ENCODE peak calls at places on chromosomes 6 and 20, in eight cellular contexts. U, W, J, Y, R, D, P and L are unnamed samples.

GRCh38 chr6:29603456-29603855 is 18.5 kb downstream of the OR2H2 start:
- DNase-seq in U (no peak), W (no peak), J (no peak), Y (no peak), R (no peak), D (no peak), P (no peak), L (no peak)

GRCh38 chr6:6775074-6775473 is 186.6 kb downstream of the LY86 start:
- DNase-seq in U (no peak), W (no peak), J (no peak), Y (no peak), R (no peak), D (no peak), P (no peak), L (no peak)

GRCh38 chr6:89887452-89888137 is 6.7 kb upstream of the GJA10 start:
- DNase-seq in U (peak), W (peak), J (no peak), Y (no peak), R (no peak), D (no peak), P (no peak), L (no peak)

GRCh38 chr6:7146079-7146828 is 38.5 kb downstream of the RREB1 start:
- DNase-seq in U (peak), W (peak), J (peak), Y (no peak), R (no peak), D (peak), P (no peak), L (peak)

GRCh38 chr6:137363805-137364138 is 130.4 kb downstream of the OLIG3 start:
- DNase-seq in U (peak), W (peak), J (no peak), Y (no peak), R (no peak), D (no peak), P (no peak), L (peak)

GRCh38 chr6:45644720-45645119 is 267.0 kb upstream of the SUPT3H start:
- DNase-seq in U (no peak), W (no peak), J (no peak), Y (no peak), R (no peak), D (no peak), P (no peak), L (no peak)

GRCh38 chr6:167350731-167351655 is 26.1 kb downstream of the TTLL2 start:
- DNase-seq in U (peak), W (peak), J (peak), Y (no peak), R (peak), D (peak), P (peak), L (peak)

GRCh38 chr20:50560867-50561266 is 50.7 kb downstream of the PTPN1 start:
- DNase-seq in U (no peak), W (no peak), J (no peak), Y (no peak), R (no peak), D (no peak), P (no peak), L (no peak)

GRCh38 chr6:137846772-137847313 is 20.2 kb upstream of the TNFAIP3 start:
- DNase-seq in U (no peak), W (no peak), J (no peak), Y (no peak), R (peak), D (peak), P (no peak), L (no peak)

GRCh38 chr6:26025894-26026832 is 61.1 kb upstream of the HFE start:
- DNase-seq in U (peak), W (peak), J (peak), Y (peak), R (peak), D (peak), P (peak), L (peak)

GRCh38 chr6:151095538-151096254 is 144.1 kb upstream of the AKAP12 start:
- DNase-seq in U (no peak), W (no peak), J (no peak), Y (no peak), R (no peak), D (no peak), P (no peak), L (no peak)

GRCh38 chr6:120826253-120826652 is 508.0 kb downstream of the TBC1D32 start:
- DNase-seq in U (peak), W (no peak), J (no peak), Y (no peak), R (no peak), D (no peak), P (no peak), L (no peak)

GRCh38 chr6:125904871-125905270 is 51.7 kb upstream of the HINT3 start:
- DNase-seq in U (peak), W (peak), J (peak), Y (no peak), R (no peak), D (no peak), P (no peak), L (peak)

GRCh38 chr20:58519940-58520712 is 4.9 kb upstream of the APCDD1L start:
- DNase-seq in U (no peak), W (no peak), J (no peak), Y (no peak), R (no peak), D (no peak), P (no peak), L (no peak)

GRCh38 chr20:63860325-63861051 is 810 bp upstream of the ABHD16B start:
- DNase-seq in U (no peak), W (no peak), J (no peak), Y (no peak), R (no peak), D (no peak), P (no peak), L (no peak)

GRCh38 chr6:11251553-11252358 is 19.3 kb upstream of the NEDD9 start:
- DNase-seq in U (peak), W (peak), J (peak), Y (peak), R (no peak), D (no peak), P (no peak), L (peak)

GRCh38 chr6:119319694-119320093 is 29.9 kb downstream of the MAN1A1 start:
- DNase-seq in U (no peak), W (no peak), J (no peak), Y (no peak), R (no peak), D (no peak), P (no peak), L (no peak)

GRCh38 chr6:40389176-40389767 is 197.9 kb downstream of the LRFN2 start:
- DNase-seq in U (no peak), W (no peak), J (no peak), Y (no peak), R (no peak), D (no peak), P (no peak), L (no peak)

GRCh38 chr6:44270526-44271405 is 516 bp downstream of the TMEM151B start:
- DNase-seq in U (no peak), W (no peak), J (no peak), Y (no peak), R (no peak), D (peak), P (no peak), L (no peak)

GRCh38 chr6:51814418-51814817 is 273.0 kb downstream of the PKHD1 start:
- DNase-seq in U (no peak), W (no peak), J (no peak), Y (no peak), R (no peak), D (no peak), P (no peak), L (no peak)

DNA sequence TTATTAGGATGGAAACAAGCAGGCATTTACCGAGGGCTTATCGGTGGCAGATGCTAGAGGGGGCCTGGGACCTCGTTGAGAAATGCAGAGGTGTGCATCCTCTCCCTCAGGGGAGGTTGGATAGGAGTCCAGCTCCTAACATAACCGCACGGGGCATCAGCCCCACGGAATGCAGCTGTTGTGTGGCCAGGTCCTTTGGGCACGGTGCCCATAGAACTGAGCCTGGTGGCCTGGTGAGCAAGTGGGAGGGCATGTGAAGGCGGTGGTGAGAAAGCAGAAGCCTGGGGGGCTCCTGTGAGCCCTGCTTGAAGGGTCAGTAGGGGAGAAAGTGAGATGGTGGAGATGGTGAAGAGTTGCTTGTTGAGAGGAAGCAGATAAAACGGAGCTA is 143.7 kb downstream of the CDH26 start:
- DNase-seq in U (no peak), W (no peak), J (no peak), Y (no peak), R (no peak), D (peak), P (no peak), L (no peak)
- H3K4me3 ChIP-seq in U (no peak), W (no peak), J (no peak), Y (no peak), R (no peak), D (no peak), P (no peak), L (no peak)

GRCh38 chr20:53533500-53533899 is 60.1 kb downstream of the ZNF217 start:
- DNase-seq in U (no peak), W (no peak), J (no peak), Y (no peak), R (no peak), D (no peak), P (no peak), L (no peak)
- TF ChIP-seq CTCF in U (no peak), W (no peak), J (no peak), Y (no peak), R (no peak), D (no peak), P (no peak), L (no peak)

GRCh38 chr6:37207903-37208456 is 38.0 kb downstream of the PIM1 start:
- DNase-seq in U (peak), W (peak), J (peak), Y (peak), R (peak), D (peak), P (peak), L (peak)
- H3K4me3 ChIP-seq in U (no peak), W (no peak), J (no peak), Y (no peak), R (no peak), D (no peak), P (no peak), L (no peak)

GRCh38 chr6:33609019-33609418 is 12.1 kb upstream of the ITPR3 start:
- DNase-seq in U (no peak), W (no peak), J (no peak), Y (no peak), R (no peak), D (no peak), P (no peak), L (no peak)

GRCh38 chr6:33607126-33607783 is 13.9 kb upstream of the ITPR3 start:
- DNase-seq in U (no peak), W (no peak), J (no peak), Y (no peak), R (no peak), D (no peak), P (no peak), L (no peak)

GRCh38 chr6:33606642-33607041 is 14.5 kb upstream of the ITPR3 start:
- DNase-seq in U (no peak), W (no peak), J (no peak), Y (no peak), R (no peak), D (no peak), P (no peak), L (no peak)

GRCh38 chr6:33609444-33610034 is 11.6 kb upstream of the ITPR3 start:
- DNase-seq in U (peak), W (peak), J (peak), Y (no peak), R (no peak), D (peak), P (no peak), L (peak)

GRCh38 chr6:33607784-33608161 is 13.3 kb upstream of the ITPR3 start:
- DNase-seq in U (no peak), W (no peak), J (no peak), Y (no peak), R (no peak), D (no peak), P (no peak), L (no peak)
- TF ChIP-seq CTCF in U (peak), W (no peak), J (no peak), Y (no peak), R (peak), D (peak), P (peak), L (peak)

GRCh38 chr6:154479388-154480143 is 30.9 kb downstream of the CNKSR3 start:
- DNase-seq in U (peak), W (peak), J (peak), Y (no peak), R (no peak), D (no peak), P (no peak), L (peak)
- H3K4me3 ChIP-seq in U (peak), W (peak), J (peak), Y (peak), R (no peak), D (no peak), P (peak), L (peak)

DNA sequence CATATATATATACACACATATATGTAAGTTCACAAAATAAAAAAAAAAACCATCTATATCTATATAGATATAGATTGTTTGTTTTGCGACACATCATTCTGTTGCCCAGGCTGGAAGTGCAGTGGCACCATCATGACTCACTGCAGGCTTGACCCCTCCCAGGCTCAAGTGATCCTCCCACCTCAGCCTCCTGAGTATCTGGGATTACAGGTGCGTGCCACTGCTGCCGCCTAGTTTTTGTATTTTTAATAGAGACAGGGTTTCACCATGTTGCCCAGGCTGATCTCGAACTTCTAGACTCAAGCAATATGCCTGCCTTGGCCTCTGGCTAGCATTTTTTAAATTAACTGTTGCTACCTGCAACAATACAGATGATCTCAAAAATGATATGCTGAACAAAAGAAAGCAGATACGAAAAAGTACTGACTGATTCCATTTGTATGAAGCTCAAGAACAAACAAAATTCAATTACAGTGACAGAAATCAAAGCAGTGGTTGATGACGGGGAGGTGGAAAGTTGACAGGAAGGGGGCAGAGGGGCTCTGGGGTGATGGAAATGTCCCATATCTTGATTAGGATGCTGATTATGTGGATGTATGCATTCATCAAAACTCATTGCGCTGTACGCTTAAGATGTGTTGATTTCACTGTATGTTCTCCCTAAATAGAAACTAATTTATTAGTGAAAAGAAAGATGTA is 49.6 kb downstream of the ATXN1 start:
- DNase-seq in U (peak), W (no peak), J (no peak), Y (no peak), R (no peak), D (no peak), P (no peak), L (no peak)
- TF ChIP-seq CTCF in U (no peak), W (no peak), J (no peak), Y (no peak), R (no peak), D (no peak), P (peak), L (no peak)

GRCh38 chr20:34108616-34109174 is 3.3 kb downstream of the EIF2S2 start:
- DNase-seq in U (no peak), W (no peak), J (no peak), Y (no peak), R (no peak), D (no peak), P (no peak), L (no peak)
- H3K4me3 ChIP-seq in U (no peak), W (no peak), J (peak), Y (no peak), R (no peak), D (no peak), P (no peak), L (no peak)